ENCODE peak calls at places on chromosomes 3 and 15, in six cellular contexts. P, O, L, I, S and T are unnamed samples.

GRCh38 chr3:168847293-168847883 is 751.7 kb upstream of the GOLIM4 start:
- DNase-seq in O (peak), S (no peak), P (no peak), I (peak), L (no peak), T (peak)

GRCh38 chr3:71510485-71510884 is 73.0 kb downstream of the FOXP1 start:
- DNase-seq in P (no peak), O (no peak), I (peak), S (no peak), L (no peak), T (peak)

GRCh38 chr15:99592135-99592845 is 26.5 kb downstream of the MEF2A start:
- DNase-seq in O (no peak), I (peak), L (no peak), S (no peak), P (no peak), T (no peak)

GRCh38 chr3:12507871-12508281 is 23.6 kb downstream of the TSEN2 start:
- DNase-seq in L (no peak), P (no peak), O (peak), S (no peak), I (peak), T (peak)

GRCh38 chr15:73052679-73053397 is 575 bp downstream of the NEO1 start:
- DNase-seq in P (peak), I (peak), O (peak), L (peak), S (peak), T (peak)

GRCh38 chr15:65862682-65863081 is 6.6 kb upstream of the RAB11A start:
- DNase-seq in P (no peak), O (peak), S (peak), I (peak), L (peak), T (peak)

GRCh38 chr3:87088366-87088983 is 97.5 kb upstream of the VGLL3 start:
- DNase-seq in I (peak), P (no peak), L (no peak), O (no peak), S (no peak), T (no peak)

GRCh38 chr3:171833775-171834460 is 9.2 kb upstream of the TMEM212 start:
- DNase-seq in I (peak), L (no peak), O (no peak), S (no peak), P (no peak), T (peak)

GRCh38 chr3:184176377-184177330 is 2.0 kb downstream of the AP2M1 start:
- DNase-seq in I (peak), O (no peak), S (no peak), L (no peak), P (no peak), T (peak)

GRCh38 chr15:83287541-83288027 is 3.1 kb upstream of the BNC1 start:
- DNase-seq in L (no peak), O (no peak), S (no peak), I (peak), P (no peak), T (peak)

GRCh38 chr3:5974637-5975322 is 787.3 kb downstream of the EDEM1 start:
- DNase-seq in I (no peak), S (no peak), P (no peak), L (no peak), O (no peak), T (no peak)

GRCh38 chr3:140113983-140114923 is 179.3 kb downstream of the CLSTN2 start:
- DNase-seq in I (no peak), O (no peak), L (no peak), S (no peak), P (no peak), T (no peak)

GRCh38 chr15:62125763-62126162 is 39.3 kb downstream of the C2CD4B start:
- DNase-seq in O (no peak), S (no peak), I (peak), L (no peak), P (no peak), T (peak)

GRCh38 chr15:101086394-101087171 is 165.3 kb downstream of the CHSY1 start:
- DNase-seq in O (no peak), L (no peak), P (no peak), I (no peak), S (no peak), T (peak)

GRCh38 chr3:176590722-176591121 is 606.6 kb downstream of the TBL1XR1 start:
- DNase-seq in I (no peak), L (no peak), O (no peak), P (no peak), S (no peak), T (no peak)

GRCh38 chr3:111851511-111851954 is 7.5 kb upstream of the PHLDB2 start:
- DNase-seq in S (no peak), I (peak), O (no peak), P (no peak), L (no peak), T (peak)

GRCh38 chr15:74838746-74839525 is 4.0 kb downstream of the ULK3 start:
- DNase-seq in S (no peak), P (no peak), I (no peak), L (no peak), O (no peak), T (no peak)

GRCh38 chr3:37816271-37816670 is 45.4 kb upstream of the CTDSPL start:
- DNase-seq in L (no peak), S (no peak), I (peak), O (no peak), P (no peak), T (peak)

GRCh38 chr15:37095197-37095992 is 5.0 kb downstream of the MEIS2 start:
- DNase-seq in O (peak), S (no peak), I (no peak), P (no peak), L (no peak), T (peak)

GRCh38 chr3:184282941-184283340 is 7.1 kb downstream of the ECE2 start:
- DNase-seq in I (no peak), P (no peak), L (no peak), S (no peak), O (no peak), T (no peak)

GRCh38 chr3:158569717-158570244 is 1.2 kb upstream of the MLF1 start:
- DNase-seq in L (no peak), O (no peak), S (no peak), I (no peak), P (no peak), T (no peak)

GRCh38 chr3:179961081-179962078 is 75.4 kb downstream of the PEX5L start:
- DNase-seq in P (no peak), O (no peak), I (no peak), L (no peak), S (no peak), T (no peak)

GRCh38 chr15:76217029-76217866 is 94.0 kb downstream of the ETFA start:
- DNase-seq in S (no peak), P (no peak), O (no peak), L (no peak), I (peak), T (peak)

GRCh38 chr3:122977645-122978466 is 49.7 kb downstream of the SEMA5B start:
- DNase-seq in O (no peak), I (peak), L (no peak), P (no peak), S (no peak), T (peak)

GRCh38 chr3:32195995-32196540 is 42.4 kb upstream of the CMTM8 start:
- DNase-seq in P (no peak), S (no peak), O (no peak), L (no peak), I (no peak), T (no peak)

GRCh38 chr3:52246264-52246620 is 683 bp downstream of the PPM1M start:
- DNase-seq in L (no peak), P (no peak), S (no peak), I (no peak), O (no peak), T (no peak)

GRCh38 chr3:123440181-123440580 is 8.7 kb downstream of the ADCY5 start:
- DNase-seq in I (no peak), S (no peak), O (no peak), L (no peak), P (no peak), T (no peak)

GRCh38 chr15:58505581-58505980 is 73.8 kb downstream of the LIPC start:
- DNase-seq in I (peak), L (no peak), S (no peak), O (no peak), P (no peak), T (no peak)

GRCh38 chr3:194310516-194310915 is 40.6 kb downstream of the CPN2 start:
- DNase-seq in P (no peak), L (no peak), S (no peak), I (no peak), O (no peak), T (no peak)

GRCh38 chr3:8095724-8096123 is 405.9 kb upstream of the LMCD1 start:
- DNase-seq in I (peak), O (peak), S (no peak), P (no peak), L (no peak), T (no peak)

GRCh38 chr15:64284037-64284436 is 71.9 kb downstream of the CSNK1G1 start:
- DNase-seq in O (no peak), L (no peak), S (no peak), I (peak), P (no peak), T (peak)

GRCh38 chr3:10322355-10322715 is 1.4 kb upstream of the SEC13 start:
- DNase-seq in L (no peak), S (no peak), P (no peak), O (no peak), I (no peak), T (no peak)

GRCh38 chr3:94716326-94717018 is 653.6 kb downstream of the NSUN3 start:
- DNase-seq in L (no peak), S (no peak), I (no peak), P (no peak), O (no peak), T (no peak)

GRCh38 chr3:101216710-101217457 is 103.5 kb downstream of the IMPG2 start:
- DNase-seq in P (no peak), I (peak), L (no peak), S (no peak), O (no peak), T (peak)

GRCh38 chr3:57309769-57310168 is 17.3 kb upstream of the ASB14 start:
- DNase-seq in P (no peak), I (no peak), L (no peak), S (no peak), O (no peak), T (no peak)

GRCh38 chr3:156674911-156675743 is 737 bp downstream of the TIPARP start:
- DNase-seq in I (no peak), P (peak), S (peak), L (peak), O (peak), T (peak)

GRCh38 chr3:67018105-67018788 is 20.1 kb downstream of the KBTBD8 start:
- DNase-seq in P (no peak), L (no peak), O (no peak), S (no peak), I (no peak), T (peak)

GRCh38 chr15:80201256-80202015 is 48.6 kb downstream of the FAH start:
- DNase-seq in L (no peak), S (no peak), P (no peak), O (no peak), I (no peak), T (no peak)

GRCh38 chr3:120182613-120183524 is 88.6 kb upstream of the GSK3B start:
- DNase-seq in I (peak), O (no peak), L (no peak), S (no peak), P (no peak), T (peak)